ENCODE peak calls at places on chromosomes 7 and 10, in six cellular contexts. One of them, this sample, is unnamed.

GRCh38 chr7:102186306-102186705 is 100.4 kb upstream of the SH2B2 start:
- DNase-seq in IMR-90: no peak
- DNase-seq in mesendoderm: no peak
- DNase-seq in neuronal stem cell: no peak
- DNase-seq in mesenchymal stem cell: no peak
- DNase-seq in H1: no peak
- DNase-seq in this sample: no peak

GRCh38 chr10:76885815-76886214 is 751.8 kb downstream of the KCNMA1 start:
- DNase-seq in IMR-90: no peak
- DNase-seq in mesendoderm: no peak
- DNase-seq in neuronal stem cell: peak
- DNase-seq in mesenchymal stem cell: no peak
- DNase-seq in H1: no peak
- DNase-seq in this sample: no peak

GRCh38 chr7:132430863-132431822 is 145.1 kb downstream of the PLXNA4 start:
- DNase-seq in IMR-90: peak
- DNase-seq in mesendoderm: no peak
- DNase-seq in neuronal stem cell: no peak
- DNase-seq in mesenchymal stem cell: peak
- DNase-seq in H1: no peak
- DNase-seq in this sample: peak

GRCh38 chr10:103727546-103727963 is 127.8 kb downstream of the SH3PXD2A start:
- DNase-seq in IMR-90: no peak
- DNase-seq in mesendoderm: no peak
- DNase-seq in neuronal stem cell: no peak
- DNase-seq in mesenchymal stem cell: no peak
- DNase-seq in H1: no peak
- DNase-seq in this sample: no peak

GRCh38 chr7:105829681-105830322 is 46.6 kb downstream of the ATXN7L1 start:
- DNase-seq in IMR-90: peak
- DNase-seq in mesendoderm: no peak
- DNase-seq in neuronal stem cell: no peak
- DNase-seq in mesenchymal stem cell: peak
- DNase-seq in H1: no peak
- DNase-seq in this sample: no peak

GRCh38 chr7:95772298-95772770 is at the start of gene DYNC1I1:
- DNase-seq in IMR-90: peak
- DNase-seq in mesendoderm: peak
- DNase-seq in neuronal stem cell: peak
- DNase-seq in mesenchymal stem cell: peak
- DNase-seq in H1: no peak
- DNase-seq in this sample: peak

GRCh38 chr10:27745719-27746363 is at the start of gene MKX:
- DNase-seq in IMR-90: peak
- DNase-seq in mesendoderm: peak
- DNase-seq in neuronal stem cell: peak
- DNase-seq in mesenchymal stem cell: peak
- DNase-seq in H1: peak
- DNase-seq in this sample: peak

GRCh38 chr10:132228616-132229015 is 41.9 kb downstream of the DPYSL4 start:
- DNase-seq in IMR-90: no peak
- DNase-seq in mesendoderm: no peak
- DNase-seq in neuronal stem cell: no peak
- DNase-seq in mesenchymal stem cell: no peak
- DNase-seq in H1: no peak
- DNase-seq in this sample: no peak

GRCh38 chr7:31000161-31000693 is 36.5 kb downstream of the GHRHR start:
- DNase-seq in IMR-90: no peak
- DNase-seq in mesendoderm: peak
- DNase-seq in neuronal stem cell: no peak
- DNase-seq in mesenchymal stem cell: no peak
- DNase-seq in H1: no peak
- DNase-seq in this sample: no peak

GRCh38 chr10:36473122-36473521 is 652.3 kb upstream of the ANKRD30A start:
- DNase-seq in IMR-90: no peak
- DNase-seq in mesendoderm: no peak
- DNase-seq in neuronal stem cell: no peak
- DNase-seq in mesenchymal stem cell: no peak
- DNase-seq in H1: no peak
- DNase-seq in this sample: no peak

GRCh38 chr7:36231406-36231805 is 78.4 kb downstream of the EEPD1 start:
- DNase-seq in IMR-90: no peak
- DNase-seq in mesendoderm: no peak
- DNase-seq in neuronal stem cell: no peak
- DNase-seq in mesenchymal stem cell: no peak
- DNase-seq in H1: no peak
- DNase-seq in this sample: no peak

GRCh38 chr7:93145324-93145723 is 2.9 kb downstream of the SAMD9L start:
- DNase-seq in IMR-90: no peak
- DNase-seq in mesendoderm: no peak
- DNase-seq in neuronal stem cell: no peak
- DNase-seq in mesenchymal stem cell: no peak
- DNase-seq in H1: no peak
- DNase-seq in this sample: no peak

GRCh38 chr7:14321947-14322346 is 332.5 kb upstream of the ETV1 start:
- DNase-seq in IMR-90: no peak
- DNase-seq in mesendoderm: no peak
- DNase-seq in neuronal stem cell: no peak
- DNase-seq in mesenchymal stem cell: no peak
- DNase-seq in H1: no peak
- DNase-seq in this sample: no peak

GRCh38 chr7:138396251-138397070 is 63.6 kb upstream of the TRIM24 start:
- DNase-seq in IMR-90: no peak
- DNase-seq in mesendoderm: peak
- DNase-seq in neuronal stem cell: peak
- DNase-seq in mesenchymal stem cell: no peak
- DNase-seq in H1: no peak
- DNase-seq in this sample: peak

GRCh38 chr10:77890097-77890496 is 36.5 kb downstream of the DLG5 start:
- DNase-seq in IMR-90: no peak
- DNase-seq in mesendoderm: peak
- DNase-seq in neuronal stem cell: no peak
- DNase-seq in mesenchymal stem cell: no peak
- DNase-seq in H1: peak
- DNase-seq in this sample: peak

GRCh38 chr10:46553238-46554049 is 3.0 kb downstream of the GPRIN2 start:
- DNase-seq in IMR-90: no peak
- DNase-seq in mesendoderm: no peak
- DNase-seq in neuronal stem cell: no peak
- DNase-seq in mesenchymal stem cell: no peak
- DNase-seq in H1: peak
- DNase-seq in this sample: no peak

GRCh38 chr7:130942211-130942964 is 208.4 kb upstream of the KLF14 start:
- DNase-seq in IMR-90: peak
- DNase-seq in mesendoderm: no peak
- DNase-seq in neuronal stem cell: no peak
- DNase-seq in mesenchymal stem cell: peak
- DNase-seq in H1: no peak
- DNase-seq in this sample: peak

GRCh38 chr7:130940907-130941306 is 206.9 kb upstream of the KLF14 start:
- DNase-seq in IMR-90: no peak
- DNase-seq in mesendoderm: no peak
- DNase-seq in neuronal stem cell: no peak
- DNase-seq in mesenchymal stem cell: no peak
- DNase-seq in H1: no peak
- DNase-seq in this sample: no peak

GRCh38 chr7:130943336-130943901 is 209.4 kb upstream of the KLF14 start:
- DNase-seq in IMR-90: peak
- DNase-seq in mesendoderm: peak
- DNase-seq in neuronal stem cell: no peak
- DNase-seq in mesenchymal stem cell: peak
- DNase-seq in H1: no peak
- DNase-seq in this sample: peak

GRCh38 chr7:130940326-130940725 is 206.3 kb upstream of the KLF14 start:
- DNase-seq in IMR-90: no peak
- DNase-seq in mesendoderm: no peak
- DNase-seq in neuronal stem cell: no peak
- DNase-seq in mesenchymal stem cell: no peak
- DNase-seq in H1: no peak
- DNase-seq in this sample: no peak

GRCh38 chr7:130941322-130942210 is 207.6 kb upstream of the KLF14 start:
- DNase-seq in IMR-90: peak
- DNase-seq in mesendoderm: no peak
- DNase-seq in neuronal stem cell: no peak
- DNase-seq in mesenchymal stem cell: peak
- DNase-seq in H1: no peak
- DNase-seq in this sample: peak
- H3K4me3 ChIP-seq in IMR-90: peak
- H3K4me3 ChIP-seq in mesendoderm: no peak
- H3K4me3 ChIP-seq in neuronal stem cell: no peak
- H3K4me3 ChIP-seq in mesenchymal stem cell: peak
- H3K4me3 ChIP-seq in H1: no peak
- H3K4me3 ChIP-seq in this sample: no peak

DNA sequence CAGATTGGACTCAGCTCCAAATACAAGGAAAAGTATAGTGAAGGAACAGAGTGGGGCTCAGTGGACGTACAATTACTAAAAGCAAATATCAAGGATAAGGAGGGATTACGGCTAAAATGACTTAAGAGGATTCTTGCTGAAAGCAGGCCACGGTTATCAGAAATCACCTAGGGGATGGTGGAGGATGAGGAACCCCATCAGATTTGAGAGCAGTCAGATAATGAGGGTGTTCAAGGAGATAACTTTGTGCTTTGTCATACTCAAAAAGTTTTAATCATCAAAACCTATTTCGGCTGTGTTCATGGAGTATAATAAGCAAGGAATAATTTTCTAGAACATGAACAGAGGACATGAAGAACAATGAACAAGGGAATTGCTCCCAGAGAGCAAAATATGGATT is 275.8 kb downstream of the SEMA3D start:
- DNase-seq in IMR-90: no peak
- DNase-seq in mesendoderm: peak
- DNase-seq in neuronal stem cell: no peak
- DNase-seq in mesenchymal stem cell: no peak
- DNase-seq in H1: no peak
- DNase-seq in this sample: no peak
- H2BK5ac ChIP-seq in IMR-90: no peak
- H2BK5ac ChIP-seq in mesendoderm: no peak
- H2BK5ac ChIP-seq in neuronal stem cell: no peak
- H2BK5ac ChIP-seq in mesenchymal stem cell: no peak
- H2BK5ac ChIP-seq in H1: peak
- H2BK5ac ChIP-seq in this sample: no peak

GRCh38 chr7:130956417-130957139 is 222.6 kb upstream of the KLF14 start:
- DNase-seq in IMR-90: peak
- DNase-seq in mesendoderm: no peak
- DNase-seq in neuronal stem cell: no peak
- DNase-seq in mesenchymal stem cell: peak
- DNase-seq in H1: no peak
- DNase-seq in this sample: no peak

GRCh38 chr7:130957140-130957513 is 223.1 kb upstream of the KLF14 start:
- DNase-seq in IMR-90: no peak
- DNase-seq in mesendoderm: no peak
- DNase-seq in neuronal stem cell: no peak
- DNase-seq in mesenchymal stem cell: no peak
- DNase-seq in H1: no peak
- DNase-seq in this sample: no peak

GRCh38 chr7:130958846-130959245 is 224.8 kb upstream of the KLF14 start:
- DNase-seq in IMR-90: no peak
- DNase-seq in mesendoderm: no peak
- DNase-seq in neuronal stem cell: no peak
- DNase-seq in mesenchymal stem cell: no peak
- DNase-seq in H1: no peak
- DNase-seq in this sample: no peak

GRCh38 chr7:130959743-130960207 is 225.8 kb upstream of the KLF14 start:
- DNase-seq in IMR-90: peak
- DNase-seq in mesendoderm: peak
- DNase-seq in neuronal stem cell: no peak
- DNase-seq in mesenchymal stem cell: peak
- DNase-seq in H1: peak
- DNase-seq in this sample: peak

DNA sequence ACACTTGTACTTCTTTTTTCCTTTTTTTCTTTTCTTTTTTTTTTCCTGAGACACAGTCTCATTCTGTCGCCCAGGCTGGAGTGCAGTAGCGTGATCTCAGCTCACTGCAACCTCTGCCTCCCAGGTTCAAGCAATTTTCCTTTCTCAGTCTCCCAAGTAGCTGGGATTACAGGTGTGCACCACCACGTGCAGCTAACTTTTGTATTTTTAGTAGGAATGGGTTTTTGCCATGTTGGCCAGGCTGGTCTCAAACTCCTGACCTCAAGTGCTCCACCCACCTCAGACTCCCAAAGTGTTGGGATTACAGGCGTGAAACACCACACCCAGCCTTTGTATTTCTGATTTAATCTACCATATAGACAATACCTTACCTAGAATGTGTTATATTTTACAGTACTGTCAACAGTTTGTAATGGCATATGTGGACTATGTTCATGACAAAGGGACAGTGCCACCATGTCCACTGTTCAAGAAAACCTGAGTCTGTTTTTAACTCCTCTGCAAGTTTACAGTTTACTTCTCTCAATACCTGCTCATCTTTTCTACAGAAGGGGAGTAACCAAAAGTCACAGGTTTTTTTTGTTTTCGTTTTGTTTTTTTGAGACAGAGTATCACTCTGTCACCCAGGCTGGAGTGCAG is 223.8 kb upstream of the KLF14 start:
- DNase-seq in IMR-90: no peak
- DNase-seq in mesendoderm: no peak
- DNase-seq in neuronal stem cell: no peak
- DNase-seq in mesenchymal stem cell: no peak
- DNase-seq in H1: no peak
- DNase-seq in this sample: no peak
- H3K4me2 ChIP-seq in IMR-90: no peak
- H3K4me2 ChIP-seq in mesendoderm: no peak
- H3K4me2 ChIP-seq in neuronal stem cell: no peak
- H3K4me2 ChIP-seq in mesenchymal stem cell: no peak
- H3K4me2 ChIP-seq in H1: no peak
- H3K4me2 ChIP-seq in this sample: no peak

DNA sequence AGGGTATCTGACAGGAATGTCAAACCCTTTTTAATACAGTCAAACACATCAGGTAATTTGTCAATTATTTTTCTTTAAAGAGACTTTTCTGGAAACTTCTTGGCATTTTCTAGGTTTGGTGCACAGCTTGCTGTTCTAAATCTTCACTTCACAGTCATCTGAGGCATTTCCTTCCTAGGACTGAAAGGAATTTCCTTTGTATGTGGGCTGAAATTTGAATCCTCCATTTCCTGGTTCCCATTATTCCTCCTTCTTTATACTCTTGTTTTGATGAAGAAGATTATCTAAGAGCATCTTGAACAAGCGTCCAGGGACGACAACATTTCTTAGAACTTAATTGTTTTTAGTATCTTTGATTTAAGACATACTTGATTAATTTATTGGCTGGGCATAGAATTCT is 24.9 kb downstream of the CALD1 start:
- DNase-seq in IMR-90: peak
- DNase-seq in mesendoderm: peak
- DNase-seq in neuronal stem cell: no peak
- DNase-seq in mesenchymal stem cell: no peak
- DNase-seq in H1: no peak
- DNase-seq in this sample: no peak
- H3K4me3 ChIP-seq in IMR-90: no peak
- H3K4me3 ChIP-seq in mesendoderm: no peak
- H3K4me3 ChIP-seq in neuronal stem cell: no peak
- H3K4me3 ChIP-seq in mesenchymal stem cell: no peak
- H3K4me3 ChIP-seq in H1: no peak
- H3K4me3 ChIP-seq in this sample: no peak

DNA sequence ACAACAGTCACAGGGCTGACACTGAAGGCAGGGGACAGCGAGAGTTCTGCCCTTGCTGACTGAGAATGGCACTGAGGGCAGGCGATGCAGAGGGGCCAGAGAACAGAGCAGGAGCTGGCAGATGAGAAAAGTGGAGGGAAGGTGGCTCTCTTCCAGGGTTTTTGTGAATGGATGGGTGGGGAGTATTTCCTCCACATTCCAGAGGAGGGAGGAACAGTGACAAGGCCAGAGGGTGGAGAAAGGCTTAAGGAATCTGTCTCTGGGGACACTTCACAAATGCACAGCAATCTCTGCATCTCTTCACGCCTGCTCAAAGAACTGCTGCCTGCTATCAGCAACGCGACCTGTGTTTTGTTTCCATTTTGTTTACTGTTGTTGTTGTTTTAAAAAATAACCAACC is 129.5 kb downstream of the GLI3 start:
- DNase-seq in IMR-90: no peak
- DNase-seq in mesendoderm: peak
- DNase-seq in neuronal stem cell: peak
- DNase-seq in mesenchymal stem cell: no peak
- DNase-seq in H1: no peak
- DNase-seq in this sample: peak
- H2BK5ac ChIP-seq in IMR-90: no peak
- H2BK5ac ChIP-seq in mesendoderm: peak
- H2BK5ac ChIP-seq in neuronal stem cell: no peak
- H2BK5ac ChIP-seq in mesenchymal stem cell: no peak
- H2BK5ac ChIP-seq in H1: peak
- H2BK5ac ChIP-seq in this sample: no peak

This sample was measured in trophoblast cell.